ENCODE peak calls at places on chromosomes 13 and 19, in nine cellular contexts. R is WTC11; W is RPMI7951; S is PC-3; V is NCI-H1436; G is tibial artery; F is activated CD4-positive, alpha-beta T cell treated with anti-CD3 and anti-CD28 coated beads, Interleukin-2, amount 50 U/mL, for 48 hours; L is kidney glomerular epithelial cell; C is LHCN-M2. K is an unnamed sample.

GRCh38 chr13:43876366-43876765 is 3.2 kb downstream of the CCDC122 start:
- DNase-seq in R (no peak), W (no peak), S (peak; percentile 77), V (no peak), G (no peak), F (no peak), L (no peak), C (no peak), K (no peak)

GRCh38 chr13:107854880-107855279 is 360.5 kb downstream of the LIG4 start:
- DNase-seq in R (no peak), W (no peak), S (no peak), V (no peak), G (no peak), F (no peak), L (no peak), C (no peak), K (no peak)

GRCh38 chr13:53206455-53206854 is 177.8 kb downstream of the OLFM4 start:
- DNase-seq in R (no peak), W (no peak), S (peak; percentile 4), V (no peak), G (no peak), F (no peak), L (no peak), C (no peak), K (no peak)

GRCh38 chr13:39279077-39279476 is 240.8 kb downstream of the NHLRC3 start:
- DNase-seq in R (no peak), W (no peak), S (no peak), V (no peak), G (no peak), F (no peak), L (no peak), C (no peak), K (no peak)

GRCh38 chr13:50320297-50320862 is 305.1 kb downstream of the KCNRG start:
- DNase-seq in R (no peak), W (peak; percentile 64), S (peak; percentile 89), V (no peak), G (no peak), F (no peak), L (peak; percentile 38), C (peak; percentile 75), K (no peak)

GRCh38 chr13:39095500-39095899 is 57.2 kb downstream of the NHLRC3 start:
- DNase-seq in R (no peak), W (no peak), S (no peak), V (no peak), G (no peak), F (no peak), L (no peak), C (no peak), K (peak; percentile 31)

GRCh38 chr19:9622531-9622930 is 1.5 kb upstream of the ZNF561 start:
- DNase-seq in R (no peak), W (no peak), S (no peak), V (no peak), G (no peak), F (no peak), L (no peak), C (peak; percentile 26), K (no peak)

GRCh38 chr19:38736413-38737280 is 7.6 kb downstream of the CAPN12 start:
- DNase-seq in R (peak; percentile 93), W (peak; percentile 34), S (peak; percentile 65), V (peak; percentile 77), G (no peak), F (peak; percentile 74), L (no peak), C (no peak), K (peak; percentile 65)

GRCh38 chr13:111324736-111325135 is 4.3 kb downstream of the TEX29 start:
- DNase-seq in R (no peak), W (no peak), S (no peak), V (no peak), G (no peak), F (no peak), L (no peak), C (no peak), K (no peak)

GRCh38 chr19:48025480-48025879 is 18.4 kb downstream of the CABP5 start:
- DNase-seq in R (no peak), W (no peak), S (no peak), V (no peak), G (no peak), F (no peak), L (no peak), C (no peak), K (no peak)

GRCh38 chr13:24540236-24541126 is 27.9 kb upstream of the PARP4 start:
- DNase-seq in R (peak; percentile 78), W (no peak), S (no peak), V (no peak), G (no peak), F (no peak), L (no peak), C (no peak), K (no peak)

GRCh38 chr13:33123066-33123940 is 107.1 kb downstream of the KL start:
- DNase-seq in R (no peak), W (no peak), S (no peak), V (peak; percentile 10), G (peak; percentile 71), F (no peak), L (no peak), C (no peak), K (no peak)

GRCh38 chr19:12055784-12056183 is 3.0 kb upstream of the ZNF878 start:
- DNase-seq in R (no peak), W (no peak), S (peak; percentile 41), V (no peak), G (no peak), F (no peak), L (no peak), C (no peak), K (no peak)

GRCh38 chr13:45303866-45304265 is 37.1 kb downstream of the TPT1 start:
- DNase-seq in R (no peak), W (no peak), S (no peak), V (no peak), G (no peak), F (no peak), L (no peak), C (no peak), K (no peak)

GRCh38 chr13:96191367-96191766 is 101.5 kb downstream of the HS6ST3 start:
- DNase-seq in R (no peak), W (no peak), S (no peak), V (peak; percentile 53), G (no peak), F (no peak), L (no peak), C (no peak), K (no peak)

GRCh38 chr13:30156826-30157615 is 150.3 kb downstream of the KATNAL1 start:
- DNase-seq in R (no peak), W (no peak), S (no peak), V (no peak), G (no peak), F (no peak), L (no peak), C (no peak), K (no peak)

GRCh38 chr13:48377857-48378256 is 35.1 kb downstream of the LPAR6 start:
- DNase-seq in R (no peak), W (no peak), S (no peak), V (no peak), G (no peak), F (no peak), L (no peak), C (no peak), K (no peak)

GRCh38 chr19:45070861-45071544 is 5.3 kb downstream of the ZNF296 start:
- DNase-seq in R (no peak), W (no peak), S (no peak), V (no peak), G (no peak), F (no peak), L (no peak), C (no peak), K (no peak)

GRCh38 chr13:78608705-78609463 is 5.5 kb upstream of the POU4F1 start:
- DNase-seq in R (peak; percentile 31), W (no peak), S (no peak), V (no peak), G (no peak), F (no peak), L (no peak), C (no peak), K (no peak)

GRCh38 chr13:95608640-95609280 is 35.7 kb downstream of the DZIP1 start:
- DNase-seq in R (no peak), W (no peak), S (no peak), V (no peak), G (no peak), F (no peak), L (no peak), C (peak; percentile 48), K (no peak)

GRCh38 chr13:109348514-109349340 is 437.7 kb downstream of the IRS2 start:
- DNase-seq in R (no peak), W (peak; percentile 5), S (peak; percentile 59), V (no peak), G (no peak), F (no peak), L (peak; percentile 25), C (peak; percentile 50), K (no peak)

GRCh38 chr19:18020212-18021067 is 12.5 kb downstream of the ARRDC2 start:
- DNase-seq in R (no peak), W (peak; percentile 51), S (no peak), V (no peak), G (peak; percentile 94), F (no peak), L (no peak), C (peak; percentile 40), K (no peak)

GRCh38 chr19:16078759-16079707 is 2.7 kb downstream of the TPM4 start:
- DNase-seq in R (no peak), W (peak; percentile 99), S (peak; percentile 99), V (peak; percentile 24), G (peak; percentile 87), F (peak; percentile 50), L (peak; percentile 90), C (peak; percentile 98), K (peak; percentile 96)

GRCh38 chr19:47230122-47230920 is 678 bp downstream of the BBC3 start:
- DNase-seq in R (peak; percentile 85), W (peak; percentile 43), S (no peak), V (no peak), G (peak; percentile 58), F (peak; percentile 76), L (no peak), C (peak; percentile 26), K (peak; percentile 73)

GRCh38 chr19:34480971-34481821 is at the start of gene WTIP:
- DNase-seq in R (peak; percentile 87), W (peak; percentile 81), S (peak; percentile 32), V (no peak), G (peak; percentile 67), F (no peak), L (peak; percentile 59), C (peak; percentile 76), K (no peak)

GRCh38 chr13:92804926-92805325 is 421.7 kb upstream of the GPC6 start:
- DNase-seq in R (no peak), W (peak; percentile 39), S (no peak), V (no peak), G (no peak), F (no peak), L (no peak), C (peak; percentile 49), K (no peak)

GRCh38 chr19:17404015-17404414 is 1.4 kb downstream of the BST2 start:
- DNase-seq in R (peak; percentile 33), W (no peak), S (no peak), V (no peak), G (no peak), F (no peak), L (no peak), C (no peak), K (no peak)